ENCODE peak calls at places on chromosomes 2 and 18, in eight cellular contexts. D is stimulated activated naive CD8-positive, alpha-beta T cell treated with anti-CD3 and anti-CD28 coated beads, Interleukin-15, amount 100 ng/mL, for 72 hours; W is NAMALWA; J is fibroblast of lung; U is stimulated activated CD8-positive, alpha-beta memory T cell treated with anti-CD3 and anti-CD28 coated beads, Interleukin-15, amount 100 ng/mL, for 24 hours; R is lower leg skin; E is epithelial cell of proximal tubule; G is naive thymus-derived CD8-positive, alpha-beta T cell. M is an unnamed sample.

GRCh38 chr2:119981896-119982295 is 31.0 kb upstream of the EPB41L5 start:
- DNase-seq in D (no peak), W (no peak), J (no peak), U (no peak), R (no peak), E (no peak), G (no peak), M (no peak)

GRCh38 chr2:207148025-207148424 is 17.7 kb downstream of the KLF7 start:
- DNase-seq in D (no peak), W (no peak), J (peak), U (no peak), R (no peak), E (no peak), G (no peak), M (no peak)

GRCh38 chr2:213261715-213262114 is 22.5 kb upstream of the SPAG16 start:
- DNase-seq in D (no peak), W (no peak), J (no peak), U (no peak), R (no peak), E (no peak), G (no peak), M (no peak)

GRCh38 chr18:56168049-56168781 is 470.2 kb downstream of the TXNL1 start:
- DNase-seq in D (no peak), W (no peak), J (peak), U (no peak), R (no peak), E (no peak), G (no peak), M (no peak)

GRCh38 chr2:231662028-231662810 is 46.1 kb upstream of the PTMA start:
- DNase-seq in D (peak), W (peak), J (peak), U (peak), R (peak), E (peak), G (peak), M (peak)

GRCh38 chr2:227853765-227854271 is 17.6 kb upstream of the DAW1 start:
- DNase-seq in D (no peak), W (no peak), J (no peak), U (no peak), R (no peak), E (peak), G (no peak), M (no peak)

GRCh38 chr2:226446406-226447001 is 353.1 kb downstream of the IRS1 start:
- DNase-seq in D (no peak), W (no peak), J (peak), U (no peak), R (no peak), E (no peak), G (no peak), M (no peak)

GRCh38 chr2:232502901-232503791 is 15.5 kb upstream of the ECEL1 start:
- DNase-seq in D (peak), W (no peak), J (peak), U (no peak), R (no peak), E (no peak), G (peak), M (peak)

GRCh38 chr2:136067465-136067864 is 50.5 kb downstream of the CXCR4 start:
- DNase-seq in D (no peak), W (no peak), J (no peak), U (no peak), R (no peak), E (no peak), G (no peak), M (no peak)

GRCh38 chr18:49588971-49589370 is 27.1 kb downstream of the LIPG start:
- DNase-seq in D (no peak), W (no peak), J (no peak), U (no peak), R (no peak), E (no peak), G (no peak), M (no peak)

GRCh38 chr18:27967938-27968803 is 208.8 kb downstream of the CDH2 start:
- DNase-seq in D (no peak), W (no peak), J (no peak), U (no peak), R (no peak), E (no peak), G (no peak), M (no peak)

GRCh38 chr2:199727801-199728200 is 123.2 kb downstream of the FTCDNL1 start:
- DNase-seq in D (no peak), W (no peak), J (no peak), U (no peak), R (no peak), E (no peak), G (no peak), M (no peak)

GRCh38 chr2:39068757-39069515 is 51.9 kb downstream of the SOS1 start:
- DNase-seq in D (no peak), W (no peak), J (no peak), U (no peak), R (no peak), E (no peak), G (peak), M (no peak)

GRCh38 chr2:125471963-125472362 is 1184.0 kb upstream of the GYPC start:
- DNase-seq in D (no peak), W (no peak), J (peak), U (no peak), R (no peak), E (no peak), G (no peak), M (no peak)

GRCh38 chr18:48913201-48913600 is 37.6 kb downstream of the SMAD7 start:
- DNase-seq in D (peak), W (peak), J (no peak), U (no peak), R (no peak), E (no peak), G (peak), M (no peak)

M was measured in T-helper 2 cell treated with Interferon-gamma antibody and Interleukin-4, amounts not matched to agents 5 μg/mL and 100 μg/mL, for 36 hours.